ENCODE peak calls at places on chromosomes 13 and 19, in eight cellular contexts. C is hepatocyte, L is neural progenitor cell, J is PC-3, E is OCI-LY7, F is GM23248, I is GM23338, A is SK-N-SH. R is an unnamed sample.

GRCh38 chr19:3096902-3097326 is 2.8 kb downstream of the GNA11 start:
- DNase-seq in E (no peak), L (no peak), C (peak; percentile 61), F (no peak), J (no peak), A (no peak), I (no peak), R (no peak)

GRCh38 chr13:67341406-67341805 is 111.3 kb upstream of the PCDH9 start:
- DNase-seq in I (no peak), E (no peak), J (peak; percentile 2), F (no peak), L (no peak), A (no peak), C (no peak), R (no peak)

GRCh38 chr19:55080121-55080914 is 4.6 kb downstream of the EPS8L1 start:
- DNase-seq in J (no peak), I (peak; percentile 91), C (peak; percentile 84), L (peak; percentile 83), A (peak; percentile 96), F (peak; percentile 78), E (peak; percentile 85), R (no peak)

GRCh38 chr19:34669305-34669704 is 7.7 kb downstream of the SCGB2B2 start:
- DNase-seq in F (no peak), E (no peak), A (no peak), J (no peak), I (no peak), L (no peak), C (no peak), R (no peak)

GRCh38 chr19:41993612-41994483 is at the start of gene ATP1A3:
- DNase-seq in L (peak; percentile 93), E (peak; percentile 87), J (peak; percentile 57), C (peak; percentile 52), A (peak; percentile 95), F (peak; percentile 81), I (peak; percentile 85), R (peak; percentile 66)

GRCh38 chr19:5972355-5972731 is 5.6 kb downstream of the RANBP3 start:
- DNase-seq in L (no peak), C (no peak), E (no peak), F (no peak), A (no peak), I (no peak), J (no peak), R (no peak)

GRCh38 chr19:58474291-58474996 is 1.7 kb upstream of the ZNF446 start:
- DNase-seq in A (peak; percentile 11), J (no peak), F (peak; percentile 56), I (no peak), L (no peak), C (no peak), E (no peak), R (no peak)

GRCh38 chr19:28615546-28615916 is 597.4 kb downstream of the UQCRFS1 start:
- DNase-seq in E (no peak), L (no peak), C (no peak), J (no peak), F (no peak), I (no peak), A (no peak), R (no peak)

GRCh38 chr13:76936736-76937135 is 11.6 kb upstream of the ACOD1 start:
- DNase-seq in L (no peak), E (no peak), F (peak; percentile 29), A (no peak), J (no peak), I (no peak), C (no peak), R (no peak)

GRCh38 chr13:20679879-20680278 is 23.6 kb upstream of the IL17D start:
- DNase-seq in F (no peak), A (no peak), L (no peak), E (no peak), C (no peak), J (no peak), I (no peak), R (no peak)

GRCh38 chr13:49419292-49419691 is 24.6 kb downstream of the CAB39L start:
- DNase-seq in E (no peak), L (no peak), F (peak; percentile 59), J (no peak), A (no peak), C (no peak), I (no peak), R (no peak)

GRCh38 chr19:34391813-34392212 is 12.4 kb upstream of the PDCD2L start:
- DNase-seq in E (no peak), I (no peak), C (no peak), L (no peak), J (no peak), F (no peak), A (no peak), R (no peak)

GRCh38 chr13:111049791-111050538 is 65.1 kb upstream of the ARHGEF7 start:
- DNase-seq in E (no peak), F (peak; percentile 50), A (peak; percentile 32), L (peak; percentile 46), C (peak; percentile 51), I (peak; percentile 66), J (peak; percentile 35), R (no peak)

GRCh38 chr13:110705826-110706569 is at the start of gene CARS2:
- DNase-seq in L (peak; percentile 97), E (peak; percentile 88), A (peak; percentile 96), I (peak; percentile 97), C (peak; percentile 97), J (peak; percentile 94), F (peak; percentile 97), R (peak; percentile 97)

GRCh38 chr13:54226866-54227265 is 1198.3 kb downstream of the OLFM4 start:
- DNase-seq in I (no peak), A (no peak), J (no peak), E (no peak), L (no peak), C (no peak), F (no peak), R (no peak)

GRCh38 chr19:28313633-28314032 is 899.3 kb downstream of the UQCRFS1 start:
- DNase-seq in J (peak; percentile 2), I (no peak), E (no peak), C (no peak), L (no peak), A (no peak), F (peak; percentile 94), R (no peak)

GRCh38 chr19:39940221-39940833 is 5.9 kb upstream of the FCGBP start:
- DNase-seq in C (no peak), A (no peak), J (no peak), L (no peak), E (no peak), I (no peak), F (no peak), R (no peak)

GRCh38 chr19:36265856-36266374 is 51.0 kb downstream of the ZNF146 start:
- DNase-seq in E (no peak), I (no peak), F (no peak), J (no peak), A (no peak), C (no peak), L (no peak), R (no peak)

DNA sequence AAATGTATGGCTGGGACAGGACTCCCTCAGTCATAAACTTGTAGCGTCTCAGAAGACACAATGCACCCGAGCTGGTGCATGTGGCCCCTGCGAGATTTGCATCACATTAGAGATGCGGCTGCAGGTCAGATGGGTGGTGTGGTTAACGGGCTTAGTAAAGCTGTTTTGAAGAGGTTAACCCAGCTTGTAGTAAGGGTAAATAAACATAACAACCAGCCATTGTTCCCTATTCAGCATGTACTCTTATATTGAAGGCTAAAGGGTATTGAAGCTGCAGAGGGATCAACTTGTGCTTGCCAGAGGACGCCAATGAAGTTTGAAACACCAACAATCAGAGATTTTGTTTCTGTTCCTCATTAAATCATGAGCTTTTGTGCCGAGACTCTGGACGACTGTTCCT is 79.4 kb downstream of the ZIC5 start:
- DNase-seq in L (peak; percentile 82), A (no peak), C (no peak), J (no peak), I (peak; percentile 87), E (no peak), F (no peak), R (no peak)
- H2AFZ ChIP-seq in L (no peak overlapping the region), A (no peak overlapping the region), C (no peak overlapping the region), J (no peak overlapping the region), I (no peak overlapping the region), E (no peak overlapping the region), F (no peak overlapping the region), R (no peak overlapping the region)

GRCh38 chr19:56689198-56689597 is 17.6 kb upstream of the ZNF835 start:
- DNase-seq in A (no peak), J (peak; percentile 8), C (no peak), F (no peak), E (no peak), L (no peak), I (no peak), R (no peak)
- TF ChIP-seq EZH2phosphoT487 in A (no peak), J (no peak), C (no peak), F (no peak), E (no peak), L (no peak), I (no peak), R (no peak)

GRCh38 chr13:27139565-27139964 is 32.0 kb downstream of the USP12 start:
- DNase-seq in F (no peak), C (no peak), L (no peak), A (no peak), E (no peak), I (no peak), J (no peak), R (no peak)
- H2AFZ ChIP-seq in F (no peak overlapping the region), C (no peak overlapping the region), L (no peak overlapping the region), A (no peak overlapping the region), E (no peak overlapping the region), I (no peak overlapping the region), J (no peak overlapping the region), R (no peak overlapping the region)

DNA sequence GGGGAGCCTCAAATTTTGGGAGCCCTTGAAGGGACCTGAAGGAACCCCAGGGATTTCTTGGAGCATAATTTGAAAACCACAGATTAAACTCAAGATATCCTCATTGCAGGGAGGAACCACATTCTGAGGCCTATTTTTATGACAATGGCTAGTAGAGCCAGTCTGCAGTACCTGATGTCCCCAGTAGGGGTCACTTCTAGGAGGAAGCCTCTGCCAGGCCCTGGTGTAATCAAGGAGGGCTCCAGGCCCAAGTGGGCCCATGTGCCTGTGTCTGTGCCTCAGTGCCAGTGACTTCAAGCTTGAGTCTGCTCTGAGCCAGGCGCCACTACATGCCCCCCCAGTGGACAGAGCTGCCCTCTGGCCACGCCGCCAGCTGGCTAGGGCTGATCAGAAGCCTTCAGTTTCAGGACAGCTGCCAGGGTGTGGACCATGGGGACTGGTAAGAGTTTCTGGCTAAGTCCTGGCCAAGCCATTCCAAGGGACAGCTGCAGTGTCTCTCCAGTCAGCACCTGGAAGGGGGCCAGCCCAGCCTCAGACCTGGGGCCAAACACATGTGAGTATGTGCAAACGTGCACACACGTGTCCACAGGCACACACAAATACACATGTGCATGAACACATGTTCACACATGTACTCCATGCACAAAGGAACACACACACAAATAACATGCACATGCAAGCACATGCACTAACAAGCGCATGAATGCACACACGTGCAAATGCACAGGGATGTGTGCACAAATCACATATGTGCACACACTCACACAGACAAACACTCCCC is 20.5 kb upstream of the SLC7A10 start:
- DNase-seq in L (no peak), A (peak; percentile 38), F (no peak), J (no peak), E (no peak), I (peak; percentile 45), C (no peak), R (no peak)
- TF ChIP-seq EZH2phosphoT487 in L (no peak), A (no peak), F (no peak), J (no peak), E (no peak), I (no peak), C (no peak), R (no peak)